ENCODE peak calls at places on chromosomes 13 and 19, in six cellular contexts. Y, K, D, X, J and C are unnamed samples.

GRCh38 chr19:17687141-17687856 is 855 bp downstream of the UNC13A start:
- DNase-seq in Y (no peak), K (peak; percentile 33), D (no peak), X (no peak), J (no peak), C (no peak)

GRCh38 chr13:52765991-52766390 is 26.4 kb upstream of the CNMD start:
- DNase-seq in Y (no peak), K (no peak), D (no peak), X (no peak), J (no peak), C (no peak)

GRCh38 chr13:80883545-80883944 is 542.6 kb upstream of the SPRY2 start:
- DNase-seq in Y (no peak), K (no peak), D (no peak), X (no peak), J (no peak), C (no peak)

GRCh38 chr13:26785845-26786630 is 25.5 kb upstream of the GPR12 start:
- DNase-seq in Y (peak; percentile 58), K (peak; percentile 56), D (no peak), X (no peak), J (peak; percentile 75), C (peak; percentile 9)

GRCh38 chr19:47123406-47123805 is 7.2 kb upstream of the SAE1 start:
- DNase-seq in Y (no peak), K (no peak), D (no peak), X (no peak), J (no peak), C (no peak)

GRCh38 chr19:10001899-10002298 is 8.4 kb downstream of the COL5A3 start:
- DNase-seq in Y (no peak), K (peak; percentile 32), D (no peak), X (no peak), J (no peak), C (no peak)

GRCh38 chr13:95624020-95624419 is 20.5 kb downstream of the DZIP1 start:
- DNase-seq in Y (no peak), K (peak; percentile 68), D (peak; percentile 64), X (no peak), J (no peak), C (no peak)

GRCh38 chr19:7582446-7582845 is 13.2 kb upstream of the CAMSAP3 start:
- DNase-seq in Y (no peak), K (no peak), D (no peak), X (no peak), J (no peak), C (no peak)

GRCh38 chr13:32427852-32428580 is at the start of gene N4BP2L1:
- DNase-seq in Y (peak; percentile 87), K (peak; percentile 18), D (no peak), X (peak; percentile 45), J (peak; percentile 88), C (peak; percentile 84)

GRCh38 chr19:48210005-48210404 is 39.5 kb downstream of the ZSWIM9 start:
- DNase-seq in Y (no peak), K (no peak), D (no peak), X (no peak), J (no peak), C (no peak)

GRCh38 chr13:79486433-79487188 is 5.7 kb downstream of the NDFIP2 start:
- DNase-seq in Y (no peak), K (no peak), D (no peak), X (no peak), J (no peak), C (no peak)

GRCh38 chr13:99220199-99220931 is 19.7 kb downstream of the UBAC2 start:
- DNase-seq in Y (peak; percentile 21), K (no peak), D (no peak), X (no peak), J (peak; percentile 47), C (no peak)

GRCh38 chr19:49763230-49763629 is at the start of gene TSKS:
- DNase-seq in Y (no peak), K (no peak), D (no peak), X (no peak), J (no peak), C (no peak)

GRCh38 chr19:47544476-47544875 is 28.5 kb downstream of the ZNF541 start:
- DNase-seq in Y (no peak), K (no peak), D (no peak), X (no peak), J (no peak), C (no peak)

GRCh38 chr13:72960114-72960513 is 98.7 kb upstream of the KLF5 start:
- DNase-seq in Y (no peak), K (no peak), D (no peak), X (no peak), J (no peak), C (no peak)

GRCh38 chr13:96796234-96796633 is 198.0 kb downstream of the OXGR1 start:
- DNase-seq in Y (no peak), K (no peak), D (no peak), X (no peak), J (no peak), C (no peak)

GRCh38 chr19:43768273-43769050 is 12.3 kb downstream of the KCNN4 start:
- DNase-seq in Y (no peak), K (no peak), D (no peak), X (no peak), J (no peak), C (no peak)

GRCh38 chr19:44809856-44810554 is 1.1 kb downstream of the BCAM start:
- DNase-seq in Y (no peak), K (no peak), D (no peak), X (no peak), J (no peak), C (no peak)

GRCh38 chr13:100014621-100015020 is 33.0 kb downstream of the ZIC2 start:
- DNase-seq in Y (no peak), K (no peak), D (no peak), X (no peak), J (no peak), C (no peak)

GRCh38 chr13:20528451-20528850 is 2.8 kb upstream of the CRYL1 start:
- DNase-seq in Y (no peak), K (no peak), D (no peak), X (no peak), J (no peak), C (no peak)

GRCh38 chr13:51518847-51519246 is 65.4 kb upstream of the WDFY2 start:
- DNase-seq in Y (no peak), K (peak; percentile 87), D (peak; percentile 40), X (no peak), J (no peak), C (no peak)

DNA sequence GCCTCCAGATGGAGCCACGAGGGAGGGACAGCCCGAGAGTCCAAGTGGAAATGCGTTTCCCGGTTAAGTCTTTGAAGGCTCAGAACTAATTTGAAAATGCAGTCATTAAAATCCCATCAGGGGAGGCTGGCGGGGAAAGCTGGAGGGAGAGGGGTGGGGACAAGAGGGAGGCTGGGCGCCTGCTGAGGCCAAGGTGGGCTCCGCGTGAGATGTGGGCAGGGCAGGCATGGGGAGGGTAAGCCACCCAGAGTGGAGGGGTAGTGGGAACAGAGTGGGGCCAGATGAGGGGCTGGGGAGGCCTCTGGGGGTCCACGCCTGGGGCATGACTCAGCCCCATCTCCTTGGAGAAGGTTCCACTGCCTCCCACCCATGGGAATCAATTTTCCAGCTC is 11.0 kb downstream of the ONECUT3 start:
- DNase-seq in Y (no peak), K (no peak), D (no peak), X (no peak), J (no peak), C (no peak)
- H3K27me3 ChIP-seq in Y (peaks cover 56% of the 10 kb centered on the region), K (peaks cover 89% of the 10 kb centered on the region), D (peaks cover 89% of the 10 kb centered on the region), X (peaks cover 15% of the 10 kb centered on the region), J (no peaks in the 10 kb centered on the region), C (peaks cover 88% of the 10 kb centered on the region)

GRCh38 chr19:23263396-23263795 is 13.2 kb upstream of the ZNF724 start:
- DNase-seq in Y (no peak), K (no peak), D (no peak), X (no peak), J (no peak), C (no peak)
- H3K4me1 ChIP-seq in Y (no peaks in the 10 kb centered on the region), K (no peaks in the 10 kb centered on the region), D (no peaks in the 10 kb centered on the region), X (no peaks in the 10 kb centered on the region), J (no peaks in the 10 kb centered on the region), C (no peaks in the 10 kb centered on the region)

GRCh38 chr13:103371271-103371670 is 305.1 kb upstream of the SLC10A2 start:
- DNase-seq in Y (no peak), K (no peak), D (no peak), X (no peak), J (no peak), C (no peak)
- H3K9me3 ChIP-seq in Y (no peaks in the 10 kb centered on the region), K (no peaks in the 10 kb centered on the region), D (peaks cover 5% of the 10 kb centered on the region), X (no peaks in the 10 kb centered on the region), J (no peaks in the 10 kb centered on the region), C (no peaks in the 10 kb centered on the region)

GRCh38 chr13:112153364-112153763 is 86.4 kb downstream of the SOX1 start:
- DNase-seq in Y (no peak), K (no peak), D (no peak), X (no peak), J (no peak), C (no peak)

GRCh38 chr13:112153846-112154245 is 86.9 kb downstream of the SOX1 start:
- DNase-seq in Y (no peak), K (no peak), D (no peak), X (no peak), J (no peak), C (no peak)

GRCh38 chr13:112154301-112155060 is 87.5 kb downstream of the SOX1 start:
- DNase-seq in Y (no peak), K (no peak), D (no peak), X (no peak), J (no peak), C (no peak)

GRCh38 chr13:112150352-112150751 is 83.4 kb downstream of the SOX1 start:
- DNase-seq in Y (no peak), K (no peak), D (no peak), X (no peak), J (no peak), C (no peak)

DNA sequence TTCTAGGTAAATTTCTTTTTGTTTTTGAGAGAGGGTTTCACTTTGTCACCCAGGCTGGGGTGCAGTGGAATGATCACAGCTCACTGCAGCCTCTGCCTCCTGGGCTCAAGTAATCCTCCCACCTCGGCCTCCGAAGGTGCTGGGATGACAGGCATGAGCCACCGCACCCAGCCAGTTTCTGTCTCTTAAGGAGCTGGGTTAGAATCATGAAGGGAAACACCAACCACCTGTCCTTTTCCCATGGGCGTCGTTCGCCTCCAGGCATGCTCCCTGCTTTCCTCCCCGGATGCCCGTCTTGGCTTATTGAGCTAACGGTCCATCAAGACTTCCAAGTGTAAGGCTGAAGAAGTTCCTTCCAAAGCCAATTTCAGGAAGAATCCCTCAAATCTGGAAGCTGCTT is 85.9 kb downstream of the SOX1 start:
- DNase-seq in Y (no peak), K (no peak), D (no peak), X (no peak), J (no peak), C (no peak)
- H3K27me3 ChIP-seq in Y (no peaks in the 10 kb centered on the region), K (peaks cover 2% of the 10 kb centered on the region), D (no peaks in the 10 kb centered on the region), X (no peaks in the 10 kb centered on the region), J (no peaks in the 10 kb centered on the region), C (no peaks in the 10 kb centered on the region)

DNA sequence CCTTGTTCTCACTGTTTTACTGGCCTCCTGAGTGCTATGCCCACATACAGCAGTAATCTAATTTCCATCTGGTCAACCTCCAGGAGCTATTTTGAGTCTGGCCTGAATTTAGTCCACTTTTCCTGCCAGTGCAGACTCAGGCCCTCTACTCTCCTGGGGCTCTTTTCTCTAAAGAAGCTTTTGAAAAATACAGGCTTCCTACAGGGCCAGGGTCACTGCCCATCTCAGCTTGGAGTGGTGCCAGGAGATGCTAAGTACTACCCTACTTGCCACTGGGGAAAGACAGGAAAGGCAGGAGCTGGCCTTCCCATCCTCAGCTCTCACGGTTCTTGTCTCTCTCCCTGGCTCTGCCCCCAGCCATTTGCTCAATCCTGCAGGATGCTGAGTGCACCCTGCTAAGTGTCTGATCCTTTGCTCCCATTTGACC is 101.7 kb upstream of the SERP2 start:
- DNase-seq in Y (no peak), K (no peak), D (no peak), X (no peak), J (no peak), C (no peak)
- H3K4me1 ChIP-seq in Y (peaks cover 19% of the 10 kb centered on the region), K (no peaks in the 10 kb centered on the region), D (peaks cover 34% of the 10 kb centered on the region), X (peaks cover 85% of the 10 kb centered on the region), J (peaks cover 12% of the 10 kb centered on the region), C (peaks cover 10% of the 10 kb centered on the region)